ENCODE peak calls at places on chromosomes 12 and 14, in eight cellular contexts. L is neural progenitor cell, C is fibroblast of lung, S is stomach, A is mucosa of descending colon, M is ovary, G is dorsolateral prefrontal cortex, X is PC-9. Z is an unnamed sample.

GRCh38 chr14:73269729-73270651 is 32.7 kb downstream of the PAPLN start:
- DNase-seq in X (peak), C (peak), S (peak), L (peak), G (no peak), M (peak), A (peak), Z (peak)

GRCh38 chr12:22935501-22935900 is 310.5 kb downstream of the ETNK1 start:
- DNase-seq in C (peak), L (no peak), X (no peak), A (no peak), G (no peak), M (no peak), S (no peak), Z (no peak)

GRCh38 chr14:36518586-36519430 is 1.2 kb downstream of the NKX2-1 start:
- DNase-seq in A (no peak), L (peak), M (no peak), C (no peak), G (no peak), X (no peak), S (no peak), Z (no peak)

GRCh38 chr14:100679707-100680438 is 46.8 kb upstream of the DLK1 start:
- DNase-seq in L (no peak), A (no peak), C (peak), G (no peak), X (no peak), S (no peak), M (peak), Z (no peak)

GRCh38 chr14:66069830-66070541 is 416.2 kb upstream of the CCDC196 start:
- DNase-seq in A (no peak), X (peak), L (no peak), G (no peak), C (no peak), S (no peak), M (no peak), Z (no peak)

GRCh38 chr14:96889091-96889490 is 91.9 kb downstream of the VRK1 start:
- DNase-seq in G (no peak), M (no peak), X (no peak), A (no peak), L (no peak), C (no peak), S (no peak), Z (no peak)

GRCh38 chr12:40587416-40587815 is 104.8 kb upstream of the CNTN1 start:
- DNase-seq in M (no peak), G (no peak), C (no peak), X (no peak), A (no peak), S (no peak), L (no peak), Z (no peak)

GRCh38 chr12:8827551-8828347 is 5.3 kb downstream of the A2ML1 start:
- DNase-seq in S (no peak), M (no peak), A (no peak), L (no peak), X (no peak), G (no peak), C (no peak), Z (no peak)

GRCh38 chr14:64040044-64040443 is 187.2 kb downstream of the SYNE2 start:
- DNase-seq in X (no peak), S (no peak), M (no peak), C (peak), A (no peak), G (no peak), L (no peak), Z (no peak)
- TF ChIP-seq CTCF in X (peak), S (no peak), M (peak), C (peak), A (no peak), G (no peak), L (peak), Z (peak)

DNA sequence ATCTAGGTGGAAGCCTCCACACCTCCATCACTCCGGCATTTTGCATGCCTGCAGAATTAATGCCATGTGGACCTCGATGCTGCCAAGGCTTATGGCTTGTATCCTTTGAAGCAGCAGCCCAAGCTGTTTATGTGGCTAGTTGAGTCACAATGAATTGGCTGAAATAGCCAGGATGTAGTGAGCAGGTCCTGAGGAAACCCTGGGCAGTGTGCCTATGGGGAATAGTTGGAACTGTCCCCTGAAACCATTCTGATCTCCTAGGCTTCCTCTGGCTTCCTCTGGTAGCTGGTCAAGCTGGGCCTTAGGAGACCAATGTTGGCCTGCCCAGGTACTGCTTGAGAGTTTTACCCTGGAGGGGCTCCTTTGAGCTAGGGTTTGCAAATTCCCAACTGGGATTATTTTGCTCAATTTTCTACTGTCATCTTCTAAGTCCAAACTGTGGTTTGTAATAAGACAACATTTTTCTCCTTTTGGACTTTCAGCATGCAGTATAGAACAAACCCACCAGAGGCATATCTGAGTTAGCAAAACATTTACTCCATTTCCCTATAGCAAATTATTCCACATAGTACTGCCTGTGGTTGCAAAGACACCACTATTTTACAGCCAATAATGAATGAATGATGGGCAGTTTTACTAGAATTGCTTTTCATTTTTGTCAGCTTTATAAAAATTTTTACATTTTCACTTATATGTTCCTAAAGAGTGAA is 85.1 kb upstream of the AMIGO2 start:
- DNase-seq in G (no peak), C (peak), X (no peak), A (no peak), M (no peak), S (no peak), L (no peak), Z (no peak)
- TF ChIP-seq CTCF in G (no peak), C (no peak), X (no peak), A (no peak), M (no peak), S (no peak), L (no peak), Z (peak)

DNA sequence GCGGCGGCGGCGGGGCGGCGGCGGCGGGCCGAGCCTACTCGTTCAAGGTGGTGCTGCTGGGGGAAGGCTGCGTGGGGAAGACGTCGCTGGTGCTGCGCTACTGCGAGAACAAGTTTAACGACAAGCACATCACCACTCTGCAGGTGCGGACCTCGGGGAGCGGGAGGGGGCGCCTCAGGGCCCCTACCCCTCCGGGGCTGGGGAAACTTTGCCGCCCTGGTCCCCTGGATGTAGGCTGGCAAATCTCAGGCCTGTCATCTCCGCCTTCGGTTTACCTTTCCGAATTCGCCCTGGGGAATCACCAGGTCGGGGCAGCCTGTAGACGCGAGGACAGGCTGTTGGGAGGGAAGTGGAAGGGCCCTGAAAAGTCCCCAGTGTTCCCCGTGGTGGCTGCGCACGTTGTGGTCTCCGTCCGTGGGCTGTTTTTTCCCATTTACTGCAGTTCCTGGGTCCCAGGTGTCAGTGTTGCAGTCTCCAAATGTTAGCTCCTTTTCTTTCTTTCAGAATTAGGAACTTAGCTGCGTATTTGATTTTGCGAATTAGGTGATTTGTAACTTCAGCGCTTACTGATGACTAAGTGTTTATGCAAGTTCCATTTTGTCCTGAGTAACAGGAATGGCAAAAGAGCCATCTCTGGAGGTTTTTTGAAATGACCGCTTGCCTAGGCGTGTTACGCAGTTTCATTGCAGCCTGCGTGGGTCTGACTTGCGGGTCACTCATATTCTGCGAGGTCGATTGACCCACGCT is 656 bp downstream of the RAB21 start:
- DNase-seq in L (peak), M (peak), S (peak), C (peak), X (peak), A (peak), G (no peak), Z (no peak)
- TF ChIP-seq CTCF in L (no peak), M (no peak), S (no peak), C (peak), X (no peak), A (no peak), G (no peak), Z (no peak)

GRCh38 chr12:113049976-113050742 is 6.4 kb upstream of the DTX1 start:
- DNase-seq in L (peak), C (no peak), M (no peak), X (peak), S (no peak), G (no peak), A (no peak), Z (peak)
- TF ChIP-seq CTCF in L (peak), C (peak), M (no peak), X (peak), S (no peak), G (no peak), A (no peak), Z (peak)

GRCh38 chr12:121647-122046 is 55.1 kb downstream of the IQSEC3 start:
- DNase-seq in C (no peak), S (no peak), G (no peak), X (no peak), A (no peak), L (no peak), M (no peak), Z (no peak)

GRCh38 chr12:117311-117710 is 50.7 kb downstream of the IQSEC3 start:
- DNase-seq in C (no peak), G (no peak), M (no peak), X (no peak), A (no peak), L (no peak), S (no peak), Z (no peak)

GRCh38 chr12:117816-118345 is 51.3 kb downstream of the IQSEC3 start:
- DNase-seq in L (no peak), A (no peak), S (no peak), X (no peak), G (no peak), C (no peak), M (no peak), Z (no peak)

GRCh38 chr12:118591-118990 is 52.0 kb downstream of the IQSEC3 start:
- DNase-seq in C (no peak), M (no peak), L (no peak), S (no peak), G (no peak), X (no peak), A (no peak), Z (no peak)

GRCh38 chr12:120951-121350 is 54.4 kb downstream of the IQSEC3 start:
- DNase-seq in L (no peak), C (no peak), A (no peak), X (no peak), M (no peak), S (no peak), G (no peak), Z (no peak)
- TF ChIP-seq CTCF in L (no peak), C (no peak), A (no peak), X (no peak), M (no peak), S (no peak), G (no peak), Z (no peak)

DNA sequence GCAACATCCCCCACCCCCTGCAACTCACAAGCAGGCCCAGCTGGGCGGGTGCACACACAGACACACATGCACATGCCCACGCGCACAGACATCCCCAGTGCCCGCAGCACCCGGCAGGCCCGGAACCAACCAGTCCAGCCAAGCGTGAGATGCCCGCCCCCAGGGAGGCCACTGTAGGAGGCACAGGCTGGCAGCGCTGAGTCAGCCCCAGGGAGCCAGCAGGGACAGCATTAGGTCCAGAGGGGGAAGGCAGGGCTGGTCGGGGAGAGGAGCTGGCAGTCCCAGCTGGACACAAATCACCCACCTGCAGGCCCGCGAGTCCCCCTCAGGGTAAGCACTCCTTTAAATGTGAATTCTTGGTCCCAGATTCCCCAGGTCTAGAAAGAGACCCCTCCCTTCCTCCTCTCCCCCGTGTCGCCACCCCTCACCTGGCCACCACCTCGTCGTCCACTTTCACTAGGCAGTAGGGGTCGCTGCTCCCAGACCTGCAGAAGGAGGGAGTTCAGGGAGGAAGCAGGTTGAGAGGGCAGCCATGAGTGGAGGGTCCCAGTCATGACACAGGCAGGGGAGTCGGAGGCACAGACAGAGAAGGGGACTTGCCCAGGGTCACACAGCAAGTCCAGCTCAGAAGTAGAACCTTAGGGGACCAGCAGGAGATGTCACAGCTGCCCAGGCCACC is 5.0 kb downstream of the RASAL1 start:
- DNase-seq in G (peak), S (no peak), X (peak), C (no peak), M (no peak), L (peak), A (peak), Z (no peak)
- TF ChIP-seq CTCF in G (no peak), S (no peak), X (no peak), C (no peak), M (no peak), L (peak), A (no peak), Z (no peak)

Z was measured in neural crest cell.